ENCODE peak calls at places on chromosomes 13 and 19, in six cellular contexts. X is HepG2, A is H9, P is hypothalamus, D is cardiac muscle cell, Y is NCI-H774. I is an unnamed sample.

GRCh38 chr19:3506384-3507340 is 551 bp downstream of the FZR1 start:
- DNase-seq in X (no peak), A (no peak), P (no peak), D (peak; percentile 43), Y (no peak), I (no peak)

GRCh38 chr19:1690570-1691307 is 38.3 kb upstream of the TCF3 start:
- DNase-seq in X (no peak), A (peak; percentile 87), P (no peak), D (peak; percentile 77), Y (no peak), I (peak; percentile 75)

GRCh38 chr19:5048727-5049553 is 80.0 kb downstream of the KDM4B start:
- DNase-seq in X (no peak), A (no peak), P (no peak), D (no peak), Y (no peak), I (no peak)

GRCh38 chr13:28563609-28564008 is 68.7 kb upstream of the FLT1 start:
- DNase-seq in X (no peak), A (no peak), P (no peak), D (no peak), Y (no peak), I (no peak)

GRCh38 chr13:73837147-73837546 is 297.1 kb downstream of the KLF12 start:
- DNase-seq in X (no peak), A (no peak), P (no peak), D (no peak), Y (no peak), I (no peak)

GRCh38 chr13:68168448-68168847 is 938.3 kb upstream of the PCDH9 start:
- DNase-seq in X (no peak), A (no peak), P (no peak), D (no peak), Y (no peak), I (no peak)

GRCh38 chr19:39363909-39364457 is 21.8 kb downstream of the SAMD4B start:
- DNase-seq in X (no peak), A (no peak), P (peak; percentile 90), D (no peak), Y (no peak), I (no peak)

GRCh38 chr13:27379694-27380596 is 44.5 kb upstream of the GTF3A start:
- DNase-seq in X (peak; percentile 60), A (peak; percentile 88), P (no peak), D (peak; percentile 69), Y (peak; percentile 18), I (peak; percentile 98)

GRCh38 chr13:42405665-42406390 is 133.9 kb downstream of the AKAP11 start:
- DNase-seq in X (no peak), A (no peak), P (no peak), D (no peak), Y (no peak), I (no peak)

GRCh38 chr19:3809881-3810707 is 23.9 kb upstream of the MATK start:
- DNase-seq in X (no peak), A (no peak), P (no peak), D (no peak), Y (no peak), I (no peak)

GRCh38 chr19:9054768-9055167 is 32.1 kb upstream of the OR1M1 start:
- DNase-seq in X (no peak), A (peak; percentile 56), P (no peak), D (no peak), Y (no peak), I (peak; percentile 98)

GRCh38 chr19:13055213-13056051 is 47.2 kb downstream of the LYL1 start:
- DNase-seq in X (no peak), A (peak; percentile 67), P (peak; percentile 37), D (no peak), Y (no peak), I (peak; percentile 88)

GRCh38 chr19:15166700-15167099 is 34.1 kb downstream of the NOTCH3 start:
- DNase-seq in X (no peak), A (no peak), P (no peak), D (no peak), Y (no peak), I (peak; percentile 17)

GRCh38 chr13:73440296-73440895 is 381.6 kb downstream of the KLF5 start:
- DNase-seq in X (no peak), A (no peak), P (no peak), D (no peak), Y (no peak), I (no peak)

I was measured in ELF-1.